ENCODE peak calls at places on chromosomes 11 and 22, in five cellular contexts. J is activated CD8-positive, alpha-beta memory T cell treated with anti-CD3 and anti-CD28 coated beads, Interleukin-2, amount 50 U/mL, for 48 hours; P is amygdala; F is activated CD8-positive, alpha-beta T cell treated with anti-CD3 and anti-CD28 coated beads, Interleukin-2, amount 10 ng/mL, durations not matched to agents 7 days and 5 days; V is kidney. K is an unnamed sample.

GRCh38 chr22:28923826-28924732 is 40.7 kb downstream of the ZNRF3 start:
- DNase-seq in J (no peak), P (no peak), F (no peak), V (peak; percentile 79), K (peak; percentile 38)

GRCh38 chr11:116702772-116703360 is 69.9 kb downstream of the BUD13 start:
- DNase-seq in J (no peak), P (no peak), F (no peak), V (no peak), K (no peak)

GRCh38 chr11:119169272-119169719 is 771 bp downstream of the NLRX1 start:
- DNase-seq in J (peak; percentile 79), P (no peak), F (peak; percentile 55), V (no peak), K (no peak)

GRCh38 chr22:19143212-19143611 is 1.2 kb downstream of the ESS2 start:
- DNase-seq in J (no peak), P (no peak), F (no peak), V (no peak), K (no peak)

GRCh38 chr11:86740628-86741488 is 59.5 kb upstream of the PRSS23 start:
- DNase-seq in J (no peak), P (no peak), F (no peak), V (no peak), K (peak; percentile 32)

GRCh38 chr11:65833297-65834030 is at the start of gene SNX32:
- DNase-seq in J (peak; percentile 96), P (peak; percentile 91), F (peak; percentile 97), V (peak; percentile 98), K (peak; percentile 97)

GRCh38 chr11:65546217-65546958 is 11.8 kb downstream of the LTBP3 start:
- DNase-seq in J (peak; percentile 100), P (no peak), F (peak; percentile 98), V (peak; percentile 97), K (peak; percentile 99)

GRCh38 chr22:37075822-37076433 is 24.4 kb downstream of the KCTD17 start:
- DNase-seq in J (no peak), P (no peak), F (no peak), V (no peak), K (no peak)

GRCh38 chr11:65776196-65776595 is 4.6 kb downstream of the AP5B1 start:
- DNase-seq in J (peak; percentile 44), P (no peak), F (peak; percentile 17), V (no peak), K (no peak)

GRCh38 chr11:46668480-46669085 is 31.8 kb downstream of the ARHGAP1 start:
- DNase-seq in J (no peak), P (no peak), F (no peak), V (no peak), K (no peak)

GRCh38 chr22:40487663-40488249 is 117.4 kb downstream of the SGSM3 start:
- DNase-seq in J (no peak), P (no peak), F (peak; percentile 29), V (no peak), K (no peak)

GRCh38 chr11:129280027-129280811 is 88.1 kb upstream of the ARHGAP32 start:
- DNase-seq in J (peak; percentile 66), P (no peak), F (peak; percentile 26), V (no peak), K (peak; percentile 8)

GRCh38 chr22:19958083-19959042 is 16.7 kb upstream of the TXNRD2 start:
- DNase-seq in J (no peak), P (no peak), F (no peak), V (peak; percentile 60), K (no peak)

GRCh38 chr11:62497132-62497915 is 49.3 kb downstream of the AHNAK start:
- DNase-seq in J (no peak), P (peak; percentile 33), F (peak; percentile 26), V (no peak), K (peak; percentile 62)

GRCh38 chr11:65652511-65653228 is 10.0 kb downstream of the RELA start:
- DNase-seq in J (peak; percentile 98), P (peak; percentile 83), F (peak; percentile 96), V (peak; percentile 99), K (peak; percentile 96)

GRCh38 chr11:898160-898517 is 12.5 kb downstream of the CHID1 start:
- DNase-seq in J (no peak), P (no peak), F (no peak), V (no peak), K (no peak)

GRCh38 chr11:43934359-43935130 is 7.9 kb upstream of the C11orf96 start:
- DNase-seq in J (no peak), P (no peak), F (no peak), V (no peak), K (no peak)

GRCh38 chr11:27605422-27605821 is 94.8 kb downstream of the BDNF start:
- DNase-seq in J (no peak), P (no peak), F (no peak), V (no peak), K (no peak)